ENCODE peak calls at places on chromosomes 2 and 18, in ten cellular contexts. One of them, this sample, is unnamed.

GRCh38 chr2:177175917-177176668 is 36.5 kb upstream of the HNRNPA3 start:
- DNase-seq in esophagus squamous epithelium: no peak
- DNase-seq in PC-3: peak; percentile 42
- DNase-seq in PC-9: no peak
- DNase-seq in sigmoid colon: no peak
- DNase-seq in AG04450: no peak
- DNase-seq in cardiac muscle cell: no peak
- DNase-seq in tibial artery: no peak
- DNase-seq in pancreas: no peak
- DNase-seq in heart right ventricle: no peak
- DNase-seq in this sample: no peak

GRCh38 chr2:165239230-165239629 is at the start of gene SCN2A:
- DNase-seq in AG04450: peak; percentile 2
- DNase-seq in sigmoid colon: no peak
- DNase-seq in esophagus squamous epithelium: no peak
- DNase-seq in PC-3: peak; percentile 67
- DNase-seq in cardiac muscle cell: peak; percentile 66
- DNase-seq in tibial artery: no peak
- DNase-seq in pancreas: no peak
- DNase-seq in PC-9: peak; percentile 5
- DNase-seq in heart right ventricle: no peak
- DNase-seq in this sample: no peak

GRCh38 chr2:1156526-1156925 is 205.9 kb downstream of the SNTG2 start:
- DNase-seq in cardiac muscle cell: no peak
- DNase-seq in AG04450: no peak
- DNase-seq in pancreas: no peak
- DNase-seq in sigmoid colon: no peak
- DNase-seq in esophagus squamous epithelium: no peak
- DNase-seq in PC-9: no peak
- DNase-seq in heart right ventricle: no peak
- DNase-seq in tibial artery: no peak
- DNase-seq in PC-3: no peak
- DNase-seq in this sample: no peak

GRCh38 chr2:164657129-164657528 is 35.8 kb upstream of the GRB14 start:
- DNase-seq in sigmoid colon: no peak
- DNase-seq in PC-3: peak; percentile 61
- DNase-seq in pancreas: no peak
- DNase-seq in AG04450: peak; percentile 13
- DNase-seq in heart right ventricle: no peak
- DNase-seq in PC-9: no peak
- DNase-seq in esophagus squamous epithelium: no peak
- DNase-seq in tibial artery: no peak
- DNase-seq in cardiac muscle cell: no peak
- DNase-seq in this sample: no peak

GRCh38 chr2:239963646-239964205 is 61.4 kb downstream of the NDUFA10 start:
- DNase-seq in tibial artery: no peak
- DNase-seq in esophagus squamous epithelium: no peak
- DNase-seq in pancreas: no peak
- DNase-seq in PC-9: no peak
- DNase-seq in AG04450: no peak
- DNase-seq in sigmoid colon: peak; percentile 58
- DNase-seq in heart right ventricle: no peak
- DNase-seq in cardiac muscle cell: no peak
- DNase-seq in PC-3: no peak
- DNase-seq in this sample: no peak

GRCh38 chr2:47226124-47227040 is 71.3 kb upstream of the STPG4 start:
- DNase-seq in cardiac muscle cell: no peak
- DNase-seq in PC-9: no peak
- DNase-seq in tibial artery: no peak
- DNase-seq in sigmoid colon: no peak
- DNase-seq in AG04450: no peak
- DNase-seq in esophagus squamous epithelium: no peak
- DNase-seq in pancreas: no peak
- DNase-seq in PC-3: no peak
- DNase-seq in heart right ventricle: no peak
- DNase-seq in this sample: no peak

GRCh38 chr18:22168360-22168921 is 948 bp upstream of the GATA6 start:
- DNase-seq in tibial artery: peak; percentile 42
- DNase-seq in pancreas: peak; percentile 59
- DNase-seq in esophagus squamous epithelium: no peak
- DNase-seq in AG04450: no peak
- DNase-seq in heart right ventricle: peak; percentile 47
- DNase-seq in PC-3: peak; percentile 41
- DNase-seq in sigmoid colon: no peak
- DNase-seq in cardiac muscle cell: peak; percentile 86
- DNase-seq in PC-9: peak; percentile 39
- DNase-seq in this sample: no peak

GRCh38 chr2:158034198-158034831 is 67.4 kb upstream of the UPP2 start:
- DNase-seq in esophagus squamous epithelium: no peak
- DNase-seq in PC-3: peak; percentile 76
- DNase-seq in PC-9: peak; percentile 27
- DNase-seq in pancreas: peak; percentile 62
- DNase-seq in cardiac muscle cell: peak; percentile 68
- DNase-seq in tibial artery: no peak
- DNase-seq in sigmoid colon: no peak
- DNase-seq in heart right ventricle: no peak
- DNase-seq in AG04450: no peak
- DNase-seq in this sample: no peak

GRCh38 chr2:42996528-42996927 is 204.1 kb upstream of the HAAO start:
- DNase-seq in pancreas: peak; percentile 0
- DNase-seq in heart right ventricle: no peak
- DNase-seq in PC-3: peak; percentile 14
- DNase-seq in AG04450: no peak
- DNase-seq in sigmoid colon: no peak
- DNase-seq in PC-9: no peak
- DNase-seq in cardiac muscle cell: no peak
- DNase-seq in tibial artery: no peak
- DNase-seq in esophagus squamous epithelium: no peak
- DNase-seq in this sample: no peak

GRCh38 chr2:121722479-121722878 is 14.2 kb downstream of the NIFK start:
- DNase-seq in sigmoid colon: no peak
- DNase-seq in cardiac muscle cell: no peak
- DNase-seq in esophagus squamous epithelium: no peak
- DNase-seq in pancreas: no peak
- DNase-seq in PC-9: no peak
- DNase-seq in tibial artery: no peak
- DNase-seq in AG04450: peak; percentile 20
- DNase-seq in heart right ventricle: no peak
- DNase-seq in PC-3: peak; percentile 67
- DNase-seq in this sample: no peak

GRCh38 chr18:22223263-22223960 is 54.0 kb downstream of the GATA6 start:
- DNase-seq in sigmoid colon: peak; percentile 71
- DNase-seq in cardiac muscle cell: no peak
- DNase-seq in PC-3: peak; percentile 98
- DNase-seq in esophagus squamous epithelium: no peak
- DNase-seq in PC-9: peak; percentile 92
- DNase-seq in heart right ventricle: peak; percentile 69
- DNase-seq in tibial artery: peak; percentile 91
- DNase-seq in pancreas: peak; percentile 45
- DNase-seq in AG04450: peak; percentile 39
- DNase-seq in this sample: peak; percentile 27

GRCh38 chr2:2613279-2614199 is 282.5 kb upstream of the MYT1L start:
- DNase-seq in cardiac muscle cell: peak; percentile 93
- DNase-seq in AG04450: peak; percentile 52
- DNase-seq in sigmoid colon: peak; percentile 96
- DNase-seq in heart right ventricle: peak; percentile 86
- DNase-seq in PC-3: peak; percentile 70
- DNase-seq in tibial artery: peak; percentile 72
- DNase-seq in PC-9: peak; percentile 55
- DNase-seq in esophagus squamous epithelium: peak; percentile 27
- DNase-seq in pancreas: peak; percentile 92
- DNase-seq in this sample: peak; percentile 78

GRCh38 chr2:147660680-147661079 is 184.1 kb upstream of the ACVR2A start:
- DNase-seq in heart right ventricle: no peak
- DNase-seq in tibial artery: no peak
- DNase-seq in cardiac muscle cell: no peak
- DNase-seq in PC-9: no peak
- DNase-seq in PC-3: no peak
- DNase-seq in pancreas: no peak
- DNase-seq in esophagus squamous epithelium: no peak
- DNase-seq in AG04450: no peak
- DNase-seq in sigmoid colon: no peak
- DNase-seq in this sample: no peak

GRCh38 chr2:120053891-120054290 is 41.0 kb downstream of the EPB41L5 start:
- DNase-seq in heart right ventricle: no peak
- DNase-seq in cardiac muscle cell: no peak
- DNase-seq in AG04450: no peak
- DNase-seq in pancreas: no peak
- DNase-seq in PC-9: no peak
- DNase-seq in sigmoid colon: no peak
- DNase-seq in tibial artery: no peak
- DNase-seq in esophagus squamous epithelium: no peak
- DNase-seq in PC-3: peak; percentile 35
- DNase-seq in this sample: no peak

GRCh38 chr18:37564796-37565137 is 831 bp downstream of the CELF4 start:
- DNase-seq in heart right ventricle: peak; percentile 65
- DNase-seq in esophagus squamous epithelium: no peak
- DNase-seq in tibial artery: no peak
- DNase-seq in cardiac muscle cell: peak; percentile 92
- DNase-seq in pancreas: peak; percentile 68
- DNase-seq in AG04450: no peak
- DNase-seq in PC-9: no peak
- DNase-seq in sigmoid colon: peak; percentile 70
- DNase-seq in PC-3: peak; percentile 4
- DNase-seq in this sample: peak; percentile 44

GRCh38 chr2:176174382-176174834 is 14.1 kb upstream of the HOXD1 start:
- DNase-seq in sigmoid colon: no peak
- DNase-seq in esophagus squamous epithelium: no peak
- DNase-seq in PC-3: no peak
- DNase-seq in cardiac muscle cell: no peak
- DNase-seq in AG04450: no peak
- DNase-seq in pancreas: no peak
- DNase-seq in PC-9: no peak
- DNase-seq in heart right ventricle: no peak
- DNase-seq in tibial artery: no peak
- DNase-seq in this sample: no peak

GRCh38 chr18:74724186-74724585 is 126.5 kb downstream of the ZNF407 start:
- DNase-seq in cardiac muscle cell: no peak
- DNase-seq in AG04450: peak; percentile 27
- DNase-seq in heart right ventricle: no peak
- DNase-seq in esophagus squamous epithelium: no peak
- DNase-seq in PC-3: no peak
- DNase-seq in sigmoid colon: no peak
- DNase-seq in tibial artery: no peak
- DNase-seq in PC-9: no peak
- DNase-seq in pancreas: no peak
- DNase-seq in this sample: no peak

GRCh38 chr2:217071416-217071815 is 211.6 kb upstream of the TNP1 start:
- DNase-seq in cardiac muscle cell: no peak
- DNase-seq in pancreas: no peak
- DNase-seq in PC-3: no peak
- DNase-seq in AG04450: no peak
- DNase-seq in sigmoid colon: no peak
- DNase-seq in esophagus squamous epithelium: no peak
- DNase-seq in heart right ventricle: no peak
- DNase-seq in tibial artery: no peak
- DNase-seq in PC-9: no peak
- DNase-seq in this sample: no peak

GRCh38 chr2:19347619-19348562 is 10.5 kb downstream of the OSR1 start:
- DNase-seq in PC-9: peak; percentile 97
- DNase-seq in cardiac muscle cell: peak; percentile 90
- DNase-seq in pancreas: peak; percentile 97
- DNase-seq in PC-3: peak; percentile 95
- DNase-seq in AG04450: peak; percentile 93
- DNase-seq in esophagus squamous epithelium: peak; percentile 84
- DNase-seq in heart right ventricle: peak; percentile 93
- DNase-seq in sigmoid colon: peak; percentile 99
- DNase-seq in tibial artery: peak; percentile 98
- DNase-seq in this sample: peak; percentile 99

GRCh38 chr18:78982186-78982585 is 2.6 kb downstream of the SALL3 start:
- DNase-seq in PC-9: no peak
- DNase-seq in heart right ventricle: no peak
- DNase-seq in esophagus squamous epithelium: no peak
- DNase-seq in PC-3: no peak
- DNase-seq in cardiac muscle cell: no peak
- DNase-seq in pancreas: no peak
- DNase-seq in tibial artery: no peak
- DNase-seq in AG04450: no peak
- DNase-seq in sigmoid colon: no peak
- DNase-seq in this sample: no peak
- H3K4me3 ChIP-seq in PC-9: no peak overlapping the region
- H3K4me3 ChIP-seq in heart right ventricle: no peak overlapping the region
- H3K4me3 ChIP-seq in esophagus squamous epithelium: no peak overlapping the region
- H3K4me3 ChIP-seq in PC-3: no peak overlapping the region
- H3K4me3 ChIP-seq in cardiac muscle cell: no peak overlapping the region
- H3K4me3 ChIP-seq in pancreas: no peak overlapping the region
- H3K4me3 ChIP-seq in tibial artery: no peak overlapping the region
- H3K4me3 ChIP-seq in AG04450: no peak overlapping the region
- H3K4me3 ChIP-seq in sigmoid colon: no peak overlapping the region
- H3K4me3 ChIP-seq in this sample: no peak overlapping the region

DNA sequence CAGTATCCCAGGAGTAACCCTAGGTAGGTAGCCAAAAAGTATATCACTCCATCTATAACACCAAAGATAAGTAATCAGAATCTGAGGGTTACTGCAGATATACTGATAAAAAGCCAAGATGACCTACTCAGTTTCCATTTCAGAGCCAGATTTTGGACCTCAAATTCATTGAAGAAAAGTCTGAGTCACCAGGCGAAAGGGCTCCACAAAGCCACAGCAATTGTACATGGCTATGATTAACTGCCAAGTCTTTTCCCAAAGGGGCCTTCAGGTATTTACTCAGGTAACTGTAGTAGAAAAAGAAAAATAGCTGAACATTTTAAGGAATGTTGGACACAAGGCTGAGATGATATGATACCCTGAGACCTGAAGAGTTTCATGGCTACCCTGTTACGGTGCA is 75.6 kb upstream of the KCNH7 start:
- DNase-seq in PC-9: peak; percentile 3
- DNase-seq in cardiac muscle cell: no peak
- DNase-seq in pancreas: no peak
- DNase-seq in sigmoid colon: no peak
- DNase-seq in tibial artery: no peak
- DNase-seq in PC-3: peak; percentile 62
- DNase-seq in AG04450: no peak
- DNase-seq in esophagus squamous epithelium: no peak
- DNase-seq in heart right ventricle: no peak
- DNase-seq in this sample: no peak
- TF ChIP-seq CTCF in PC-9: no peak
- TF ChIP-seq CTCF in cardiac muscle cell: no peak
- TF ChIP-seq CTCF in pancreas: no peak
- TF ChIP-seq CTCF in sigmoid colon: no peak
- TF ChIP-seq CTCF in tibial artery: no peak
- TF ChIP-seq CTCF in PC-3: no peak
- TF ChIP-seq CTCF in AG04450: no peak
- TF ChIP-seq CTCF in esophagus squamous epithelium: no peak
- TF ChIP-seq CTCF in heart right ventricle: no peak
- TF ChIP-seq CTCF in this sample: no peak

GRCh38 chr2:184113691-184114403 is 484.5 kb upstream of the ZNF804A start:
- DNase-seq in PC-3: peak; percentile 37
- DNase-seq in AG04450: no peak
- DNase-seq in esophagus squamous epithelium: no peak
- DNase-seq in tibial artery: no peak
- DNase-seq in cardiac muscle cell: no peak
- DNase-seq in heart right ventricle: no peak
- DNase-seq in PC-9: no peak
- DNase-seq in pancreas: no peak
- DNase-seq in sigmoid colon: no peak
- DNase-seq in this sample: no peak
- H3K27ac ChIP-seq in PC-3: peak overlapping the region; percentile 5
- H3K27ac ChIP-seq in AG04450: no peak overlapping the region
- H3K27ac ChIP-seq in esophagus squamous epithelium: no peak overlapping the region
- H3K27ac ChIP-seq in tibial artery: no peak overlapping the region
- H3K27ac ChIP-seq in cardiac muscle cell: no peak overlapping the region
- H3K27ac ChIP-seq in heart right ventricle: no peak overlapping the region
- H3K27ac ChIP-seq in PC-9: no peak overlapping the region
- H3K27ac ChIP-seq in pancreas: no peak overlapping the region
- H3K27ac ChIP-seq in sigmoid colon: no peak overlapping the region
- H3K27ac ChIP-seq in this sample: no peak overlapping the region

GRCh38 chr2:105379741-105380186 is 19.1 kb downstream of the FHL2 start:
- DNase-seq in tibial artery: no peak
- DNase-seq in sigmoid colon: no peak
- DNase-seq in PC-3: peak; percentile 60
- DNase-seq in pancreas: no peak
- DNase-seq in PC-9: no peak
- DNase-seq in heart right ventricle: no peak
- DNase-seq in cardiac muscle cell: no peak
- DNase-seq in esophagus squamous epithelium: no peak
- DNase-seq in AG04450: no peak
- DNase-seq in this sample: no peak
- H3K4me3 ChIP-seq in tibial artery: no peak overlapping the region
- H3K4me3 ChIP-seq in sigmoid colon: no peak overlapping the region
- H3K4me3 ChIP-seq in PC-3: no peak overlapping the region
- H3K4me3 ChIP-seq in pancreas: no peak overlapping the region
- H3K4me3 ChIP-seq in PC-9: no peak overlapping the region
- H3K4me3 ChIP-seq in heart right ventricle: no peak overlapping the region
- H3K4me3 ChIP-seq in cardiac muscle cell: no peak overlapping the region
- H3K4me3 ChIP-seq in esophagus squamous epithelium: no peak overlapping the region
- H3K4me3 ChIP-seq in AG04450: no peak overlapping the region
- H3K4me3 ChIP-seq in this sample: no peak overlapping the region